ENCODE peak calls at places on chromosomes 12 and 14, in six cellular contexts. G, F, O, W, K and B are unnamed samples. For H3K4me1 and H3K9me3, the result is how much of the 10 kb centered on the place peaks cover.

GRCh38 chr12:47022296-47022695 is 57.1 kb upstream of the PCED1B start:
- DNase-seq in K (no peak), F (no peak), W (no peak), G (no peak), O (peak), B (no peak)

GRCh38 chr12:6735448-6736191 is 11.8 kb downstream of the COPS7A start:
- DNase-seq in W (no peak), F (peak), O (peak), K (peak), G (no peak), B (no peak)

GRCh38 chr12:47819902-47820630 is at the start of gene HDAC7:
- DNase-seq in K (peak), W (peak), G (peak), F (peak), O (peak), B (no peak)

GRCh38 chr12:42589465-42590323 is at the start of gene PRICKLE1:
- DNase-seq in G (peak), O (peak), K (no peak), F (peak), W (no peak), B (no peak)

GRCh38 chr14:58978336-58978735 is 210.1 kb upstream of the DAAM1 start:
- DNase-seq in O (peak), K (no peak), F (peak), G (no peak), W (no peak), B (no peak)

GRCh38 chr14:74216671-74217070 is 22.6 kb upstream of the VSX2 start:
- DNase-seq in O (no peak), K (no peak), F (no peak), W (no peak), G (no peak), B (no peak)

GRCh38 chr14:65470404-65470880 is 57.9 kb downstream of the FUT8 start:
- DNase-seq in O (no peak), G (no peak), K (no peak), W (no peak), F (no peak), B (no peak)

GRCh38 chr12:72273499-72273837 is 1.3 kb downstream of the TRHDE start:
- DNase-seq in F (peak), O (no peak), W (no peak), K (no peak), G (no peak), B (no peak)

GRCh38 chr12:113387631-113388030 is 16.1 kb downstream of the SDS start:
- DNase-seq in K (no peak), G (no peak), F (no peak), W (no peak), O (no peak), B (no peak)

GRCh38 chr12:90497923-90498545 is 456.9 kb downstream of the CCER1 start:
- DNase-seq in O (no peak), W (no peak), G (no peak), F (no peak), K (peak), B (no peak)

GRCh38 chr14:91454155-91454554 is 36.5 kb upstream of the CCDC88C start:
- DNase-seq in F (no peak), G (no peak), O (no peak), W (no peak), K (no peak), B (no peak)

GRCh38 chr14:87797001-87797400 is 196.0 kb downstream of the GALC start:
- DNase-seq in O (no peak), W (no peak), G (no peak), K (no peak), F (no peak), B (no peak)

GRCh38 chr12:111546758-111547383 is 52.2 kb downstream of the ATXN2 start:
- DNase-seq in F (no peak), G (no peak), O (peak), W (no peak), K (no peak), B (no peak)

GRCh38 chr14:66610154-66610563 is 102.2 kb downstream of the GPHN start:
- DNase-seq in W (peak), G (no peak), K (peak), F (no peak), O (peak), B (no peak)

GRCh38 chr12:321606-322326 is 59.1 kb upstream of the SLC6A13 start:
- DNase-seq in O (peak), F (no peak), G (no peak), W (peak), K (peak), B (no peak)

GRCh38 chr12:100539209-100539608 is 34.3 kb upstream of the GAS2L3 start:
- DNase-seq in F (no peak), G (no peak), O (peak), K (no peak), W (no peak), B (no peak)

GRCh38 chr14:63045234-63045611 is at the start of gene KCNH5:
- DNase-seq in O (peak), W (no peak), G (no peak), K (no peak), F (peak), B (no peak)

GRCh38 chr12:57983150-57983857 is 41.9 kb downstream of the ATP23 start:
- DNase-seq in F (no peak), G (no peak), K (peak), O (peak), W (peak), B (no peak)

GRCh38 chr14:22071001-22071400 is 397.4 kb upstream of the OR4E1 start:
- DNase-seq in O (no peak), W (no peak), K (no peak), F (no peak), G (no peak), B (no peak)

GRCh38 chr12:6845395-6845794 is 4.7 kb downstream of the GNB3 start:
- DNase-seq in W (no peak), K (no peak), O (no peak), F (no peak), G (no peak), B (no peak)

GRCh38 chr12:20404576-20405346 is 36.4 kb downstream of the PDE3A start:
- DNase-seq in K (no peak), W (no peak), F (no peak), G (no peak), O (peak), B (no peak)

GRCh38 chr14:37091651-37092050 is 80.8 kb downstream of the SLC25A21 start:
- DNase-seq in O (no peak), G (no peak), F (no peak), W (no peak), K (no peak), B (no peak)

GRCh38 chr12:112798019-112798760 is 6.6 kb downstream of the RPH3A start:
- DNase-seq in O (no peak), F (no peak), K (no peak), G (no peak), W (no peak), B (no peak)

GRCh38 chr12:65825573-65826512 is 1.6 kb downstream of the HMGA2 start:
- DNase-seq in K (no peak), F (peak), O (peak), W (no peak), G (no peak), B (no peak)

GRCh38 chr14:50943261-50943942 is 881 bp downstream of the PYGL start:
- DNase-seq in O (peak), F (peak), G (peak), W (peak), K (peak), B (no peak)

GRCh38 chr14:70919774-70920173 is 12.5 kb downstream of the PCNX1 start:
- DNase-seq in G (no peak), K (no peak), O (peak), W (no peak), F (no peak), B (no peak)

GRCh38 chr14:70917633-70918032 is 10.4 kb downstream of the PCNX1 start:
- DNase-seq in G (no peak), W (no peak), O (no peak), F (no peak), K (no peak), B (no peak)

GRCh38 chr14:70916300-70916699 is 9.0 kb downstream of the PCNX1 start:
- DNase-seq in G (no peak), K (no peak), O (no peak), W (no peak), F (no peak), B (no peak)

GRCh38 chr14:70916776-70917175 is 9.5 kb downstream of the PCNX1 start:
- DNase-seq in W (no peak), O (no peak), G (no peak), K (no peak), F (no peak), B (no peak)

GRCh38 chr14:70915415-70915814 is 8.2 kb downstream of the PCNX1 start:
- DNase-seq in K (no peak), O (no peak), F (no peak), W (no peak), G (no peak), B (no peak)
- H3K4me1 ChIP-seq in K (under half), O (under half), F (under half), W (under half), G (under half), B (half or more)

GRCh38 chr12:124474709-124475108 is 92.7 kb downstream of the NCOR2 start:
- DNase-seq in K (no peak), O (no peak), G (no peak), W (no peak), F (no peak), B (no peak)

GRCh38 chr12:124470806-124471205 is 96.6 kb downstream of the NCOR2 start:
- DNase-seq in F (no peak), O (no peak), W (no peak), G (no peak), K (no peak), B (no peak)

GRCh38 chr12:124471828-124472227 is 95.6 kb downstream of the NCOR2 start:
- DNase-seq in W (no peak), F (no peak), G (no peak), O (no peak), K (no peak), B (no peak)

GRCh38 chr12:124470139-124470538 is 97.3 kb downstream of the NCOR2 start:
- DNase-seq in F (no peak), W (no peak), O (no peak), G (no peak), K (no peak), B (no peak)

DNA sequence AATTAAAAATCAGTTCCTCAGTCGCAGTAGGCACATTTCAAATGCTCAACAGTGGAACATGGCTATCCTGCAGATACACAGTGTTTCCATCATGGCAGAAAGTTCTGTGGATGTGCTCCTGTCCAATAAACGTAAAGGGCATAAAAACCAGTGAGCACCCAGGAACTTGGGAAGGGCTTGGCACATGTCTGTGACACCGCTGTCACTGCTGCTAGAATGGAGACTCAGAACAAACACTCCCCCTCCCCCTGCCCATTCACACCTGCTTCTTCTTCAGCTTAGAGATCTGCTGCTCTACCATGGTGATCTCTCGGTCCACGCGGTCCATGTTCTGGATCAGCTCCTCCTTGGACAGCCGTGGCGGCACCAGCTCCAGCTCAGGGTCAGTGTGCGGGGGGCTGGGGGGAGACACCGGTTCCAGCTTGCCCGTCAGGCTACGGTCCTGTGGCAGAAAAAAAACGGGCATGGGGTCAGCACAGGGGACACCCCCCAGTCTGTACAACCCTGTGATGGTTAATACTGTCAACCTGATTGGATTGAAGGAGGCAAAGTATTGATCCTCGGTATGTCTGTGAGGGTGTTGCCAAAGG is 94.6 kb downstream of the NCOR2 start:
- DNase-seq in W (no peak), O (no peak), F (no peak), G (no peak), K (no peak), B (no peak)
- H3K9me3 ChIP-seq in W (under half), O (under half), F (under half), G (under half), K (under half), B (under half)

GRCh38 chr12:108792361-108793292 is 61.3 kb upstream of the CORO1C start:
- DNase-seq in K (no peak), F (no peak), O (no peak), G (no peak), W (no peak), B (no peak)

GRCh38 chr12:108788911-108789310 is 57.6 kb upstream of the CORO1C start:
- DNase-seq in K (no peak), G (no peak), O (no peak), F (no peak), W (no peak), B (no peak)

GRCh38 chr12:108787539-108787938 is 56.2 kb upstream of the CORO1C start:
- DNase-seq in W (no peak), G (no peak), K (no peak), O (no peak), F (no peak), B (no peak)

GRCh38 chr12:108788076-108788782 is 56.9 kb upstream of the CORO1C start:
- DNase-seq in F (peak), W (no peak), G (no peak), K (no peak), O (no peak), B (no peak)

DNA sequence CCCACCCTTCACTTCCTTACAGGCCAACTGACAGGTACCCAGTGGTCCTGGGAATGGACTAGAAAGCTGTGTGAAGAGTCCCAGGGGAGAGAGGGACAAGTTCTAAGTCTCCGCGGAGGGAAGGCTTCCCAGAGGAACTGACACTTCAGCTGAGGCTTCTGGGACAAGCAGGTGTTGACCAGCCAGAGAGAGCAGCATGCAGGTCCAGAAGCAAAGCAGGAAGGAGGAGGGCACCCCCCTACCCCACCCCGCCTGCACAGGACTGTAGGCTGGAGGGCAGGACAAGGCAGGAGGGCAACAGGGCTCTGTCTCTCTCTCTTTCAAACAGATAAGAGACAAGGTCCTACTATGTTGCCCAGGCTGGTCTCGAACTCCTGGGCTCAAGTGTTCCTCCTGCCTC is 58.2 kb upstream of the CORO1C start:
- DNase-seq in W (no peak), K (no peak), G (no peak), O (no peak), F (no peak), B (no peak)
- H3K4me1 ChIP-seq in W (under half), K (under half), G (under half), O (under half), F (under half), B (under half)

DNA sequence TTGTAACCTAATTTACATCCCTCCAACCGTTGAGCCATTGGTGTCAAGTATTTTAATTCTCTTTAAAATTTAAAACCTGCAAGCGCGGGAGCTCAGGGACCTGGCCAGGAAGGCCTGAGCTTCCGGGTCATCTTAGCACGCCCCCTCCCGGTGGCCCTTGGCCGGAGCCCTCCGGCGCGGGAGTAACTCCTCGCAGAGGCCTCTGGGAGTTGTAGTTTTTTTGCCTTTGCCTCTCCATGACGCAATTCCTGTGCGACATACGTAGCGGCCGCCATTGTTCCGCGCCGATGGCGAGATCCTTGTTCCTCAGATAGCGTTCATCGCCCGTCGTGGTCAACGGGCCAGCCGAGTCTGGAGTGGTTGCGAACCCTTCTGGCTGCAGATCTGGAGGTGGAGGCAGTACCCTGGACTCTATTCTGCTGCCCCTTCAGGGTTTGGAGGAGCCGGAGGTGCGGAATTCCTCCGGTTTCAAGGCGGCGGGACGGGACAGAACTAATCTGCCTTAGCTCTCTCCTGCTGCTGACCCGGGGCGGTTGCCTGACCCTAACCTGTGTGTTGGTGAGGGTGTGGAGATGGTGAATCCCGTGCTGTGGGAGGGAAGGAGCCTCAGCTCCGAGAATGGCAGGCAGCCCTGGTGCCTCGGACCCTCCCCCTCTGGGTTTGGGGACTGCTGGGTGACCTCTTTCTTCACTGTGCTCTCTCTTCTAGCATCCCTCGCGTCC is at the start of gene ZNF268:
- DNase-seq in W (peak), G (peak), F (peak), K (peak), O (peak), B (no peak)
- H3K9me3 ChIP-seq in W (under half), G (under half), F (under half), K (half or more), O (under half), B (under half)

GRCh38 chr12:2138871-2139308 is 86.1 kb downstream of the CACNA1C start:
- DNase-seq in G (no peak), F (no peak), K (no peak), O (no peak), W (no peak), B (no peak)

GRCh38 chr12:2142068-2142467 is 89.3 kb downstream of the CACNA1C start:
- DNase-seq in O (no peak), W (no peak), K (no peak), F (no peak), G (no peak), B (no peak)

GRCh38 chr12:2139651-2140050 is 86.9 kb downstream of the CACNA1C start:
- DNase-seq in G (no peak), F (no peak), O (no peak), K (no peak), W (no peak), B (no peak)

GRCh38 chr12:2138294-2138693 is 85.5 kb downstream of the CACNA1C start:
- DNase-seq in K (no peak), G (no peak), O (no peak), F (no peak), W (no peak), B (no peak)

GRCh38 chr12:2140858-2141519 is 88.2 kb downstream of the CACNA1C start:
- DNase-seq in O (no peak), K (no peak), G (no peak), W (no peak), F (no peak), B (no peak)
- H3K4me1 ChIP-seq in O (under half), K (under half), G (under half), W (under half), F (under half), B (under half)

GRCh38 chr12:125954362-125954761 is 889.1 kb downstream of the AACS start:
- DNase-seq in F (no peak), W (no peak), G (no peak), O (no peak), K (no peak), B (no peak)
- H3K9me3 ChIP-seq in F (under half), W (under half), G (under half), O (under half), K (half or more), B (under half)

GRCh38 chr12:121279507-121279915 is 17.0 kb downstream of the CAMKK2 start:
- DNase-seq in G (no peak), W (no peak), K (no peak), O (peak), F (peak), B (no peak)

GRCh38 chr12:121274036-121274763 is 22.3 kb downstream of the CAMKK2 start:
- DNase-seq in K (no peak), F (no peak), W (no peak), O (no peak), G (no peak), B (no peak)

GRCh38 chr12:121278450-121279375 is 17.8 kb downstream of the CAMKK2 start:
- DNase-seq in K (no peak), O (peak), F (no peak), G (no peak), W (no peak), B (no peak)

GRCh38 chr12:121273364-121273896 is 23.1 kb downstream of the CAMKK2 start:
- DNase-seq in W (no peak), F (no peak), K (no peak), O (no peak), G (no peak), B (no peak)

GRCh38 chr12:121277367-121277744 is 19.2 kb downstream of the CAMKK2 start:
- DNase-seq in K (no peak), F (no peak), G (no peak), W (no peak), O (no peak), B (no peak)
- H3K4me1 ChIP-seq in K (under half), F (under half), G (under half), W (under half), O (under half), B (under half)